ENCODE peak calls at places on chromosomes 12 and 14, in seven cellular contexts. A is hepatocyte, F is ovary, C is spleen, D is body of pancreas, R is fibroblast of lung, O is sigmoid colon. Y is an unnamed sample. For H3K9me3, the result is how much of the 10 kb centered on the place peaks cover.

GRCh38 chr14:103016071-103016470 is 41.3 kb downstream of the CDC42BPB start:
- DNase-seq in C (peak), D (peak), A (no peak), O (no peak), F (no peak), R (no peak), Y (no peak)

GRCh38 chr14:24816929-24817637 is 183.1 kb upstream of the GZMB start:
- DNase-seq in D (peak), C (no peak), R (no peak), F (no peak), O (no peak), A (peak), Y (no peak)

GRCh38 chr12:42809226-42809625 is 219.7 kb upstream of the PRICKLE1 start:
- DNase-seq in F (no peak), D (no peak), R (peak), A (no peak), C (no peak), O (no peak), Y (no peak)

GRCh38 chr12:6914246-6914947 is at the start of gene ENO2:
- DNase-seq in C (peak), A (peak), D (peak), F (peak), R (peak), O (peak), Y (peak)

GRCh38 chr12:124429535-124429934 is 134.6 kb downstream of the RFLNA start:
- DNase-seq in D (no peak), A (no peak), O (no peak), F (no peak), R (no peak), C (no peak), Y (no peak)

GRCh38 chr12:20946732-20947131 is 136.2 kb downstream of the SLCO1B3 start:
- DNase-seq in D (peak), A (peak), F (no peak), O (no peak), R (peak), C (no peak), Y (peak)

GRCh38 chr12:122203301-122203967 is at the start of gene B3GNT4:
- DNase-seq in F (peak), C (peak), O (no peak), A (peak), D (peak), R (peak), Y (peak)

GRCh38 chr12:110816761-110817160 is 30.0 kb upstream of the CCDC63 start:
- DNase-seq in C (no peak), R (no peak), D (no peak), A (no peak), O (no peak), F (no peak), Y (no peak)

GRCh38 chr14:39247256-39247655 is 13.5 kb downstream of the MIA2 start:
- DNase-seq in A (no peak), D (no peak), R (peak), O (no peak), C (no peak), F (no peak), Y (no peak)

GRCh38 chr14:68501621-68502052 is 291.2 kb downstream of the ZFP36L1 start:
- DNase-seq in O (no peak), C (peak), D (peak), F (no peak), R (no peak), A (no peak), Y (no peak)

GRCh38 chr14:53950031-53950793 is 6.4 kb downstream of the BMP4 start:
- DNase-seq in D (no peak), O (no peak), R (no peak), A (no peak), C (peak), F (no peak), Y (no peak)

GRCh38 chr14:53953002-53953827 is 3.4 kb downstream of the BMP4 start:
- DNase-seq in R (peak), A (peak), D (peak), C (peak), F (peak), O (peak), Y (no peak)

GRCh38 chr14:53953828-53954550 is 2.6 kb downstream of the BMP4 start:
- DNase-seq in O (peak), D (peak), C (peak), R (peak), F (peak), A (peak), Y (no peak)

GRCh38 chr14:53952533-53952932 is 4.1 kb downstream of the BMP4 start:
- DNase-seq in A (peak), C (no peak), R (no peak), O (no peak), D (no peak), F (no peak), Y (no peak)

GRCh38 chr14:53951661-53952265 is 4.9 kb downstream of the BMP4 start:
- DNase-seq in R (no peak), D (no peak), O (no peak), F (peak), A (peak), C (no peak), Y (no peak)
- H3K4me3 ChIP-seq in R (peak), D (no peak), O (peak), F (peak), A (peak), C (no peak), Y (no peak)

GRCh38 chr12:132953163-132953425 is 3.0 kb downstream of the ZNF605 start:
- DNase-seq in F (no peak), R (no peak), D (no peak), C (peak), A (no peak), O (no peak), Y (no peak)

GRCh38 chr12:132952371-132953162 is 3.5 kb downstream of the ZNF605 start:
- DNase-seq in R (no peak), D (no peak), A (no peak), F (no peak), C (peak), O (no peak), Y (no peak)

GRCh38 chr12:132950844-132951535 is 5.1 kb downstream of the ZNF605 start:
- DNase-seq in D (no peak), R (no peak), A (no peak), C (no peak), F (no peak), O (no peak), Y (no peak)

GRCh38 chr12:132949936-132950837 is 5.9 kb downstream of the ZNF605 start:
- DNase-seq in A (no peak), O (no peak), D (no peak), R (no peak), F (no peak), C (peak), Y (no peak)

GRCh38 chr12:132951649-132952048 is 4.5 kb downstream of the ZNF605 start:
- DNase-seq in F (no peak), C (no peak), A (no peak), R (no peak), O (no peak), D (no peak), Y (no peak)
- H3K9me3 ChIP-seq in F (under half), C (under half), A (under half), R (under half), O (under half), D (under half), Y (under half)

GRCh38 chr12:116592731-116593130 is 33.5 kb downstream of the MAP1LC3B2 start:
- DNase-seq in F (no peak), A (no peak), R (no peak), C (peak), D (no peak), O (no peak), Y (no peak)

GRCh38 chr12:116594325-116595038 is 35.3 kb downstream of the MAP1LC3B2 start:
- DNase-seq in A (no peak), F (no peak), D (no peak), R (no peak), O (no peak), C (peak), Y (no peak)

GRCh38 chr12:116591608-116592115 is 32.5 kb downstream of the MAP1LC3B2 start:
- DNase-seq in A (peak), F (no peak), D (peak), O (no peak), R (peak), C (peak), Y (no peak)

GRCh38 chr12:116590561-116590960 is 31.4 kb downstream of the MAP1LC3B2 start:
- DNase-seq in C (no peak), A (no peak), D (no peak), R (no peak), F (no peak), O (no peak), Y (no peak)

DNA sequence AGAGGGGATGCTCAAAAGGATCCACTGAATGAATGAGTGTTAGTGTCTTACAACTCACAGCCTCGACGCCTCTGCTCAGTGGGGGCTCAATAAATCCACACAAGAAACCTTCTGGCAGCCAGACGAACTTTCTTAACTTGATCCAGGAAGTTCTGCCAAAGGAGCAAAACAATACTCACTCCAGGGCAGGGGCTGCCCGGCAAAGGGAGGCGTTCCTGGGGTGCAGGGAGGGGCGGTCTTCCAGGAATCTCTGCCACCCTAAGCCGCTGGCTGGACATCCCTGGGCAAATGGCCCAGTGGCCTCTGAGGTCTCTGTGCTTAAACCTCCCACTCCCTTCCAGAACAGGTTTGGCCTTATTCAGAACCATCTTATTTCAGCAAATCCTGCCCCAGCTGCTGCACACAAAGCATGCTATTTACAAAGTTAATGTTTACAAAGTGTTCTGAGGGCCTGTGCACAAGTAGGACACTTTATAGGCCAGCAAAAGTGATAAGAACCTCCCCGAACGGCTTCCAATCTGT is 33.0 kb downstream of the MAP1LC3B2 start:
- DNase-seq in F (peak), A (peak), C (peak), D (peak), O (no peak), R (no peak), Y (no peak)
- H3K27ac ChIP-seq in F (peak), A (peak), C (peak), D (peak), O (peak), R (no peak), Y (no peak)

GRCh38 chr14:54651649-54652048 is 84.7 kb downstream of the SAMD4A start:
- DNase-seq in A (no peak), R (peak), O (no peak), C (no peak), D (no peak), F (no peak), Y (no peak)
- H3K4me3 ChIP-seq in A (no peak), R (no peak), O (no peak), C (no peak), D (no peak), F (no peak), Y (no peak)

GRCh38 chr12:31849090-31849687 is 110.0 kb upstream of the RESF1 start:
- DNase-seq in F (no peak), C (no peak), A (no peak), R (peak), D (no peak), O (no peak), Y (no peak)

GRCh38 chr12:31850268-31850667 is 108.9 kb upstream of the RESF1 start:
- DNase-seq in D (no peak), O (no peak), R (no peak), C (no peak), F (no peak), A (no peak), Y (no peak)

GRCh38 chr12:31855427-31855826 is 103.8 kb upstream of the RESF1 start:
- DNase-seq in A (no peak), D (no peak), C (no peak), O (no peak), R (no peak), F (no peak), Y (no peak)

GRCh38 chr12:31853977-31854376 is 105.2 kb upstream of the RESF1 start:
- DNase-seq in D (no peak), F (no peak), A (peak), R (no peak), C (no peak), O (no peak), Y (no peak)

GRCh38 chr12:31853520-31853919 is 105.7 kb upstream of the RESF1 start:
- DNase-seq in A (no peak), O (no peak), F (no peak), R (no peak), C (no peak), D (no peak), Y (no peak)
- H3K9me3 ChIP-seq in A (under half), O (under half), F (under half), R (under half), C (under half), D (under half), Y (under half)

GRCh38 chr12:1310684-1311083 is 283.7 kb downstream of the FBXL14 start:
- DNase-seq in A (no peak), F (no peak), D (no peak), O (no peak), R (no peak), C (no peak), Y (no peak)
- H3K27ac ChIP-seq in A (no peak), F (no peak), D (peak), O (no peak), R (no peak), C (no peak), Y (no peak)

GRCh38 chr12:15856097-15856982 is 25.8 kb upstream of the STRAP start:
- DNase-seq in F (peak), D (peak), O (no peak), A (peak), R (peak), C (no peak), Y (peak)
- H3K4me3 ChIP-seq in F (no peak), D (no peak), O (no peak), A (no peak), R (no peak), C (no peak), Y (no peak)

Y was measured in WERI-Rb-1.